ENCODE peak calls at places on chromosomes 13 and 19, in eight cellular contexts. B is iris pigment epithelial cell; Q is IMR-90; R is LoVo; Z is astrocyte of the cerebellum; C is stimulated activated CD4-positive, alpha-beta T cell treated with anti-CD3 and anti-CD28 coated beads, Interleukin-2, amount 100 ng/mL, for 48 hours; L is activated CD4-positive, alpha-beta T cell treated with anti-CD3 and anti-CD28 coated beads, Interleukin-2, amount 50 U/mL, for 4 hours; E is endothelial cell. G is an unnamed sample.

GRCh38 chr13:32585625-32586021 is 629 bp upstream of the PDS5B start:
- DNase-seq in B (no peak), Q (no peak), R (no peak), Z (no peak), C (no peak), L (no peak), E (peak), G (peak)

GRCh38 chr19:19171821-19172532 is 1.9 kb upstream of the MEF2B start:
- DNase-seq in B (peak), Q (peak), R (no peak), Z (no peak), C (no peak), L (no peak), E (no peak), G (peak)

GRCh38 chr19:48842744-48843162 is 6.5 kb upstream of the HSD17B14 start:
- DNase-seq in B (peak), Q (peak), R (peak), Z (no peak), C (peak), L (peak), E (peak), G (peak)

GRCh38 chr19:44701228-44701627 is 2.3 kb downstream of the CEACAM16 start:
- DNase-seq in B (no peak), Q (no peak), R (no peak), Z (no peak), C (no peak), L (no peak), E (no peak), G (no peak)

GRCh38 chr13:66780814-66781213 is 449.3 kb downstream of the PCDH9 start:
- DNase-seq in B (peak), Q (peak), R (no peak), Z (no peak), C (no peak), L (no peak), E (no peak), G (no peak)

GRCh38 chr19:41541990-41542584 is 33.9 kb upstream of the CEACAM21 start:
- DNase-seq in B (peak), Q (peak), R (peak), Z (no peak), C (peak), L (peak), E (peak), G (peak)

GRCh38 chr19:52190679-52191293 is 934 bp downstream of the PPP2R1A start:
- DNase-seq in B (peak), Q (peak), R (no peak), Z (peak), C (peak), L (no peak), E (peak), G (peak)

GRCh38 chr19:11152318-11153062 is 3.1 kb downstream of the SPC24 start:
- DNase-seq in B (peak), Q (peak), R (no peak), Z (no peak), C (no peak), L (no peak), E (no peak), G (no peak)

GRCh38 chr19:12550951-12551832 is at the start of gene ZNF564:
- DNase-seq in B (peak), Q (peak), R (peak), Z (peak), C (peak), L (peak), E (peak), G (peak)

GRCh38 chr19:6006896-6007295 is 29.0 kb upstream of the RANBP3 start:
- DNase-seq in B (no peak), Q (no peak), R (no peak), Z (no peak), C (no peak), L (no peak), E (no peak), G (no peak)

GRCh38 chr13:90375851-90376250 is 971.6 kb upstream of the MIR17HG start:
- DNase-seq in B (peak), Q (no peak), R (no peak), Z (no peak), C (no peak), L (no peak), E (no peak), G (no peak)

GRCh38 chr19:13005861-13006370 is 10.6 kb downstream of the NFIX start:
- DNase-seq in B (no peak), Q (no peak), R (no peak), Z (no peak), C (no peak), L (no peak), E (no peak), G (no peak)

GRCh38 chr13:52450012-52450792 is at the start of gene VPS36:
- DNase-seq in B (peak), Q (peak), R (peak), Z (peak), C (peak), L (peak), E (peak), G (peak)

G was measured in Caco-2.